ENCODE peak calls at places on chromosome 5, in four cellular contexts. X is upper lobe of right lung; Z is CD8-positive, alpha-beta T cell; K is fibroblast of the aortic adventitia. Q is an unnamed sample.

GRCh38 chr5:116455061-116455460 is 119.6 kb downstream of the SEMA6A start:
- DNase-seq in Z (no peak), K (peak), X (no peak), Q (no peak)

GRCh38 chr5:172194985-172195774 is 1.2 kb downstream of the EFCAB9 start:
- DNase-seq in K (no peak), Z (no peak), X (no peak), Q (no peak)

GRCh38 chr5:120447706-120448239 is 16.3 kb upstream of the PRR16 start:
- DNase-seq in K (no peak), X (no peak), Z (no peak), Q (no peak)

GRCh38 chr5:38189031-38189632 is 69.2 kb upstream of the EGFLAM start:
- DNase-seq in K (no peak), X (no peak), Z (no peak), Q (peak)

GRCh38 chr5:134637106-134637721 is 4.6 kb upstream of the SAR1B start:
- DNase-seq in K (no peak), Z (no peak), X (no peak), Q (peak)

GRCh38 chr5:93909356-93909755 is 168.0 kb upstream of the POU5F2 start:
- DNase-seq in X (no peak), K (peak), Z (no peak), Q (no peak)

GRCh38 chr5:147973086-147973485 is 66.7 kb upstream of the C5orf46 start:
- DNase-seq in X (no peak), Z (no peak), K (no peak), Q (no peak)

GRCh38 chr5:151080620-151081425 is at the start of gene TNIP1:
- DNase-seq in K (peak), X (peak), Z (peak), Q (peak)

GRCh38 chr5:140131967-140132409 is 6.3 kb downstream of the IGIP start:
- DNase-seq in K (peak), X (peak), Z (no peak), Q (no peak)

GRCh38 chr5:124057815-124058231 is 545.8 kb downstream of the CSNK1G3 start:
- DNase-seq in X (no peak), Z (no peak), K (no peak), Q (no peak)

GRCh38 chr5:120614512-120614911 is 150.4 kb downstream of the PRR16 start:
- DNase-seq in X (no peak), K (peak), Z (no peak), Q (no peak)

GRCh38 chr5:61440086-61440485 is 108.0 kb downstream of the ZSWIM6 start:
- DNase-seq in Z (no peak), X (no peak), K (no peak), Q (no peak)

GRCh38 chr5:168364151-168364661 is 72.8 kb downstream of the WWC1 start:
- DNase-seq in Z (no peak), K (no peak), X (no peak), Q (no peak)

GRCh38 chr5:137858223-137858916 is 9.3 kb upstream of the MYOT start:
- DNase-seq in X (no peak), Z (no peak), K (peak), Q (no peak)

GRCh38 chr5:66174338-66174737 is 30.2 kb downstream of the SREK1 start:
- DNase-seq in X (no peak), K (peak), Z (no peak), Q (no peak)

GRCh38 chr5:116939641-116940040 is 365.0 kb upstream of the SEMA6A start:
- DNase-seq in K (no peak), Z (no peak), X (no peak), Q (no peak)

GRCh38 chr5:149474198-149474597 is 77.0 kb downstream of the CSNK1A1 start:
- DNase-seq in K (no peak), Z (no peak), X (no peak), Q (no peak)

GRCh38 chr5:65654713-65655112 is 29.9 kb downstream of the SHLD3 start:
- DNase-seq in K (no peak), Z (no peak), X (no peak), Q (no peak)

GRCh38 chr5:108760512-108760911 is 12.8 kb downstream of the FER start:
- DNase-seq in K (no peak), X (no peak), Z (no peak), Q (no peak)

GRCh38 chr5:17096975-17097695 is 120.3 kb upstream of the BASP1 start:
- DNase-seq in K (no peak), Z (no peak), X (no peak), Q (no peak)

GRCh38 chr5:66850354-66851075 is 254.3 kb downstream of the MAST4 start:
- DNase-seq in Z (no peak), X (no peak), K (peak), Q (no peak)

GRCh38 chr5:80592105-80592504 is 22.0 kb upstream of the ANKRD34B start:
- DNase-seq in Z (no peak), X (no peak), K (no peak), Q (no peak)

GRCh38 chr5:14728109-14728938 is 63.8 kb downstream of the OTULIN start:
- DNase-seq in X (no peak), Z (no peak), K (no peak), Q (no peak)

GRCh38 chr5:154541553-154541952 is 63.5 kb upstream of the HAND1 start:
- DNase-seq in Z (no peak), K (no peak), X (no peak), Q (no peak)

GRCh38 chr5:124007675-124008398 is 495.9 kb downstream of the CSNK1G3 start:
- DNase-seq in Z (no peak), K (no peak), X (no peak), Q (no peak)

GRCh38 chr5:101206534-101206933 is 303.5 kb upstream of the ST8SIA4 start:
- DNase-seq in Z (no peak), X (no peak), K (no peak), Q (no peak)

GRCh38 chr5:7422719-7423118 is 26.8 kb downstream of the ADCY2 start:
- DNase-seq in K (peak), Z (no peak), X (no peak), Q (no peak)

GRCh38 chr5:141649972-141650371 is 1.2 kb downstream of the FCHSD1 start:
- DNase-seq in Z (no peak), K (no peak), X (no peak), Q (no peak)

GRCh38 chr5:112333236-112333850 is 85.7 kb downstream of the EPB41L4A start:
- DNase-seq in X (no peak), K (no peak), Z (no peak), Q (no peak)

GRCh38 chr5:68037541-68037940 is 178.0 kb upstream of the PIK3R1 start:
- DNase-seq in X (no peak), K (peak), Z (no peak), Q (no peak)

GRCh38 chr5:132251220-132251725 is 6.2 kb upstream of the PDLIM4 start:
- DNase-seq in X (peak), Z (no peak), K (peak), Q (no peak)

GRCh38 chr5:173717959-173718358 is 101.5 kb upstream of the BOD1 start:
- DNase-seq in K (no peak), X (no peak), Z (no peak), Q (no peak)

GRCh38 chr5:149596712-149597111 is 15.4 kb downstream of the ARHGEF37 start:
- DNase-seq in X (no peak), Z (no peak), K (no peak), Q (no peak)

GRCh38 chr5:51027276-51027675 is 356.0 kb upstream of the ISL1 start:
- DNase-seq in Z (no peak), K (no peak), X (no peak), Q (no peak)

GRCh38 chr5:81948349-81948748 is 23.5 kb upstream of the ATG10 start:
- DNase-seq in Z (no peak), K (peak), X (no peak), Q (peak)

GRCh38 chr5:68285857-68286611 is 70.5 kb downstream of the PIK3R1 start:
- DNase-seq in X (no peak), Z (no peak), K (peak), Q (no peak)

GRCh38 chr5:134175874-134176522 is 752 bp downstream of the SKP1 start:
- DNase-seq in Z (no peak), X (no peak), K (peak), Q (no peak)

GRCh38 chr5:105501315-105501714 is 1938.7 kb upstream of the NUDT12 start:
- DNase-seq in Z (no peak), K (no peak), X (no peak), Q (no peak)

GRCh38 chr5:105503950-105504349 is 1941.4 kb upstream of the NUDT12 start:
- DNase-seq in X (no peak), K (no peak), Z (no peak), Q (no peak)

GRCh38 chr5:105508519-105508918 is 1945.9 kb upstream of the NUDT12 start:
- DNase-seq in Z (no peak), X (no peak), K (no peak), Q (no peak)

GRCh38 chr5:105506692-105507277 is 1944.2 kb upstream of the NUDT12 start:
- DNase-seq in K (no peak), X (no peak), Z (no peak), Q (no peak)
- TF ChIP-seq CTCF in K (no peak), X (peak), Z (no peak), Q (no peak)

GRCh38 chr5:181265092-181265671 is 4.2 kb upstream of the TRIM52 start:
- DNase-seq in Z (no peak), X (no peak), K (no peak), Q (no peak)

GRCh38 chr5:181271081-181271480 is 10.1 kb upstream of the TRIM52 start:
- DNase-seq in K (no peak), Z (no peak), X (no peak), Q (no peak)
- TF ChIP-seq CTCF in K (no peak), Z (no peak), X (no peak), Q (no peak)

GRCh38 chr5:9924614-9925013 is 294.5 kb upstream of the TAS2R1 start:
- DNase-seq in K (peak), Z (no peak), X (no peak), Q (peak)

GRCh38 chr5:9919306-9920030 is 289.3 kb upstream of the TAS2R1 start:
- DNase-seq in X (no peak), Z (no peak), K (no peak), Q (no peak)

GRCh38 chr5:9920696-9921095 is 290.5 kb upstream of the TAS2R1 start:
- DNase-seq in X (no peak), Z (no peak), K (no peak), Q (no peak)

GRCh38 chr5:9927106-9927505 is 297.0 kb upstream of the TAS2R1 start:
- DNase-seq in K (peak), Z (no peak), X (no peak), Q (no peak)

GRCh38 chr5:9922719-9923118 is 292.6 kb upstream of the TAS2R1 start:
- DNase-seq in K (no peak), Z (no peak), X (no peak), Q (no peak)
- TF ChIP-seq CTCF in K (peak), Z (peak), X (peak), Q (no peak)

DNA sequence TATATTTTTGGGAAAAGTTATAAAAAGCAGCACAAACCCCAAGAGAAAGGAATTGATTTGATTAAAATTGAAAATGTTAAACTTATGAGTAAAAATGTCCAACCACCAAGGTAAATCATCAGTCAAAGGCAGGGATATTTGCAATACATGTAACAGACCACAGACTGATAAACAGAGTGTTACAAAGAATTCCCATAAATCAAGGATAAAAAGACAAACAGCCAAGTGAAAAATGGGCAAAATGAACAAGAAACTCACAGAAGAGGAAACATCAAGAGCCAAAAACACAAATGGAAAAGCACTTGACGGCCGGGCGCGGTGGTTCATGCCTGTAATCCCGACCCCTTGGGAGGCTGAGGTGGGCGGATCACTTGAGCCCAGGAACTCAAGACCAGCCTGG is 81.3 kb upstream of the HRH2 start:
- DNase-seq in Z (no peak), K (no peak), X (no peak), Q (no peak)
- TF ChIP-seq CTCF in Z (no peak), K (no peak), X (no peak), Q (no peak)

DNA sequence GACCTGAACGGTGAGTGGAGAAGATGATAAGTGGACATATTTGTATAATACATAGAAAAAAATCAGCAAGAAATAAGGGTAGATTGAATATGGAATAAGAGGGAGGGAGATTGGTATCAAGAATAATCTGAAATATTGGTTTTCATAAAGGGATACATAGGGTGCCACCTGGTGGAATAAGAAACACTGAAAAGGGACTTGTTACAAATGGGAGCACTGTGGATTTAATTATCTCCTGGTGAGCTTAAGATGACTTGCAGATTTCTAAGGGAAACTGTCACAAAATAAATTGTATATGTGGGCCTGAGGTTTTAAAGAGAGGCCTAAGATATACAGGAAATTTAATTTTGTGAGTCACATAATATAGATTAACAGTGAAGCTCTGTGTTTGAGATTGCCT is 1403.5 kb upstream of the CDH18 start:
- DNase-seq in X (no peak), Z (no peak), K (peak), Q (no peak)
- TF ChIP-seq CTCF in X (no peak), Z (no peak), K (no peak), Q (no peak)

GRCh38 chr5:96226941-96227552 is 206.0 kb downstream of the PCSK1 start:
- DNase-seq in K (peak), X (no peak), Z (no peak), Q (no peak)
- TF ChIP-seq CTCF in K (no peak), X (no peak), Z (no peak), Q (no peak)

Q was measured in upper lobe of left lung.